ENCODE peak calls at places on chromosomes 4 and X, in nine cellular contexts. One of them, this sample, is unnamed.

GRCh38 chrX:53483838-53484420 is 49.8 kb upstream of the HSD17B10 start:
- DNase-seq in skeletal muscle cell: no peak
- DNase-seq in activated T-helper 1 cell treated with anti-CD3 and anti-CD28 coated beads, Interleukin-2, amount 50 U/mL, for 16 hours: no peak
- DNase-seq in T-helper 9 cell: no peak
- DNase-seq in chondrocyte: no peak
- DNase-seq in ascending aorta: no peak
- DNase-seq in activated CD4-positive, alpha-beta T cell treated with anti-CD3 and anti-CD28 coated beads for 4 hours: no peak
- DNase-seq in fibroblast of mammary gland: peak; percentile 48
- DNase-seq in SW 1271: no peak
- DNase-seq in this sample: no peak

GRCh38 chr4:151573945-151574344 is 165.0 kb downstream of the FHIP1A start:
- DNase-seq in fibroblast of mammary gland: peak; percentile 52
- DNase-seq in activated T-helper 1 cell treated with anti-CD3 and anti-CD28 coated beads, Interleukin-2, amount 50 U/mL, for 16 hours: no peak
- DNase-seq in skeletal muscle cell: no peak
- DNase-seq in activated CD4-positive, alpha-beta T cell treated with anti-CD3 and anti-CD28 coated beads for 4 hours: no peak
- DNase-seq in SW 1271: no peak
- DNase-seq in ascending aorta: no peak
- DNase-seq in chondrocyte: no peak
- DNase-seq in T-helper 9 cell: no peak
- DNase-seq in this sample: no peak

GRCh38 chr4:36399762-36400353 is 118.4 kb downstream of the DTHD1 start:
- DNase-seq in activated T-helper 1 cell treated with anti-CD3 and anti-CD28 coated beads, Interleukin-2, amount 50 U/mL, for 16 hours: peak; percentile 9
- DNase-seq in ascending aorta: no peak
- DNase-seq in SW 1271: peak; percentile 6
- DNase-seq in activated CD4-positive, alpha-beta T cell treated with anti-CD3 and anti-CD28 coated beads for 4 hours: peak; percentile 44
- DNase-seq in T-helper 9 cell: peak; percentile 34
- DNase-seq in fibroblast of mammary gland: peak; percentile 2
- DNase-seq in chondrocyte: no peak
- DNase-seq in skeletal muscle cell: no peak
- DNase-seq in this sample: no peak

GRCh38 chr4:168177546-168178149 is 85.3 kb downstream of the ANXA10 start:
- DNase-seq in activated CD4-positive, alpha-beta T cell treated with anti-CD3 and anti-CD28 coated beads for 4 hours: no peak
- DNase-seq in T-helper 9 cell: no peak
- DNase-seq in chondrocyte: no peak
- DNase-seq in SW 1271: no peak
- DNase-seq in ascending aorta: no peak
- DNase-seq in fibroblast of mammary gland: no peak
- DNase-seq in skeletal muscle cell: no peak
- DNase-seq in activated T-helper 1 cell treated with anti-CD3 and anti-CD28 coated beads, Interleukin-2, amount 50 U/mL, for 16 hours: no peak
- DNase-seq in this sample: no peak

GRCh38 chr4:76703676-76704075 is 194.3 kb downstream of the SOWAHB start:
- DNase-seq in skeletal muscle cell: no peak
- DNase-seq in fibroblast of mammary gland: no peak
- DNase-seq in activated CD4-positive, alpha-beta T cell treated with anti-CD3 and anti-CD28 coated beads for 4 hours: no peak
- DNase-seq in T-helper 9 cell: no peak
- DNase-seq in chondrocyte: no peak
- DNase-seq in activated T-helper 1 cell treated with anti-CD3 and anti-CD28 coated beads, Interleukin-2, amount 50 U/mL, for 16 hours: no peak
- DNase-seq in SW 1271: no peak
- DNase-seq in ascending aorta: no peak
- DNase-seq in this sample: no peak

GRCh38 chr4:8852118-8852704 is 19.4 kb downstream of the HMX1 start:
- DNase-seq in activated T-helper 1 cell treated with anti-CD3 and anti-CD28 coated beads, Interleukin-2, amount 50 U/mL, for 16 hours: no peak
- DNase-seq in T-helper 9 cell: no peak
- DNase-seq in fibroblast of mammary gland: no peak
- DNase-seq in skeletal muscle cell: no peak
- DNase-seq in ascending aorta: no peak
- DNase-seq in chondrocyte: peak; percentile 72
- DNase-seq in SW 1271: no peak
- DNase-seq in activated CD4-positive, alpha-beta T cell treated with anti-CD3 and anti-CD28 coated beads for 4 hours: no peak
- DNase-seq in this sample: no peak

GRCh38 chr4:139564502-139564901 is 8.5 kb upstream of the SETD7 start:
- DNase-seq in chondrocyte: no peak
- DNase-seq in ascending aorta: no peak
- DNase-seq in activated T-helper 1 cell treated with anti-CD3 and anti-CD28 coated beads, Interleukin-2, amount 50 U/mL, for 16 hours: no peak
- DNase-seq in SW 1271: no peak
- DNase-seq in fibroblast of mammary gland: no peak
- DNase-seq in skeletal muscle cell: no peak
- DNase-seq in activated CD4-positive, alpha-beta T cell treated with anti-CD3 and anti-CD28 coated beads for 4 hours: no peak
- DNase-seq in T-helper 9 cell: no peak
- DNase-seq in this sample: no peak

GRCh38 chrX:29721152-29721551 is 494.2 kb upstream of the MAGEB2 start:
- DNase-seq in activated T-helper 1 cell treated with anti-CD3 and anti-CD28 coated beads, Interleukin-2, amount 50 U/mL, for 16 hours: no peak
- DNase-seq in T-helper 9 cell: no peak
- DNase-seq in skeletal muscle cell: no peak
- DNase-seq in activated CD4-positive, alpha-beta T cell treated with anti-CD3 and anti-CD28 coated beads for 4 hours: no peak
- DNase-seq in SW 1271: no peak
- DNase-seq in ascending aorta: no peak
- DNase-seq in chondrocyte: no peak
- DNase-seq in fibroblast of mammary gland: no peak
- DNase-seq in this sample: no peak

GRCh38 chr4:88110826-88111225 is 47.6 kb downstream of the ABCG2 start:
- DNase-seq in activated T-helper 1 cell treated with anti-CD3 and anti-CD28 coated beads, Interleukin-2, amount 50 U/mL, for 16 hours: no peak
- DNase-seq in ascending aorta: no peak
- DNase-seq in chondrocyte: no peak
- DNase-seq in activated CD4-positive, alpha-beta T cell treated with anti-CD3 and anti-CD28 coated beads for 4 hours: no peak
- DNase-seq in T-helper 9 cell: no peak
- DNase-seq in skeletal muscle cell: no peak
- DNase-seq in SW 1271: no peak
- DNase-seq in fibroblast of mammary gland: no peak
- DNase-seq in this sample: no peak

GRCh38 chrX:103376118-103376978 is at the start of gene BEX3:
- DNase-seq in chondrocyte: no peak
- DNase-seq in activated T-helper 1 cell treated with anti-CD3 and anti-CD28 coated beads, Interleukin-2, amount 50 U/mL, for 16 hours: no peak
- DNase-seq in fibroblast of mammary gland: peak; percentile 58
- DNase-seq in T-helper 9 cell: peak; percentile 4
- DNase-seq in skeletal muscle cell: no peak
- DNase-seq in activated CD4-positive, alpha-beta T cell treated with anti-CD3 and anti-CD28 coated beads for 4 hours: peak; percentile 18
- DNase-seq in ascending aorta: no peak
- DNase-seq in SW 1271: peak; percentile 52
- DNase-seq in this sample: peak; percentile 90

GRCh38 chrX:37976153-37976552 is 30.2 kb upstream of the SYTL5 start:
- DNase-seq in skeletal muscle cell: no peak
- DNase-seq in activated CD4-positive, alpha-beta T cell treated with anti-CD3 and anti-CD28 coated beads for 4 hours: no peak
- DNase-seq in SW 1271: no peak
- DNase-seq in fibroblast of mammary gland: peak; percentile 19
- DNase-seq in activated T-helper 1 cell treated with anti-CD3 and anti-CD28 coated beads, Interleukin-2, amount 50 U/mL, for 16 hours: no peak
- DNase-seq in T-helper 9 cell: no peak
- DNase-seq in chondrocyte: no peak
- DNase-seq in ascending aorta: no peak
- DNase-seq in this sample: no peak

GRCh38 chr4:184745747-184746531 is 12.0 kb upstream of the CENPU start:
- DNase-seq in skeletal muscle cell: no peak
- DNase-seq in fibroblast of mammary gland: peak; percentile 85
- DNase-seq in activated CD4-positive, alpha-beta T cell treated with anti-CD3 and anti-CD28 coated beads for 4 hours: peak; percentile 73
- DNase-seq in activated T-helper 1 cell treated with anti-CD3 and anti-CD28 coated beads, Interleukin-2, amount 50 U/mL, for 16 hours: peak; percentile 38
- DNase-seq in SW 1271: peak; percentile 44
- DNase-seq in ascending aorta: no peak
- DNase-seq in chondrocyte: no peak
- DNase-seq in T-helper 9 cell: peak; percentile 51
- DNase-seq in this sample: peak; percentile 81

GRCh38 chr4:168474660-168475320 is 5.5 kb downstream of the DDX60L start:
- DNase-seq in skeletal muscle cell: no peak
- DNase-seq in chondrocyte: no peak
- DNase-seq in ascending aorta: no peak
- DNase-seq in T-helper 9 cell: no peak
- DNase-seq in SW 1271: no peak
- DNase-seq in activated CD4-positive, alpha-beta T cell treated with anti-CD3 and anti-CD28 coated beads for 4 hours: no peak
- DNase-seq in activated T-helper 1 cell treated with anti-CD3 and anti-CD28 coated beads, Interleukin-2, amount 50 U/mL, for 16 hours: no peak
- DNase-seq in fibroblast of mammary gland: no peak
- DNase-seq in this sample: no peak

GRCh38 chrX:137573356-137574101 is 7.6 kb downstream of the ZIC3 start:
- DNase-seq in fibroblast of mammary gland: no peak
- DNase-seq in ascending aorta: no peak
- DNase-seq in chondrocyte: no peak
- DNase-seq in activated CD4-positive, alpha-beta T cell treated with anti-CD3 and anti-CD28 coated beads for 4 hours: no peak
- DNase-seq in skeletal muscle cell: no peak
- DNase-seq in SW 1271: no peak
- DNase-seq in activated T-helper 1 cell treated with anti-CD3 and anti-CD28 coated beads, Interleukin-2, amount 50 U/mL, for 16 hours: no peak
- DNase-seq in T-helper 9 cell: no peak
- DNase-seq in this sample: no peak

GRCh38 chr4:55838952-55839351 is 14.5 kb upstream of the EXOC1 start:
- DNase-seq in SW 1271: no peak
- DNase-seq in ascending aorta: no peak
- DNase-seq in fibroblast of mammary gland: no peak
- DNase-seq in chondrocyte: no peak
- DNase-seq in activated CD4-positive, alpha-beta T cell treated with anti-CD3 and anti-CD28 coated beads for 4 hours: no peak
- DNase-seq in activated T-helper 1 cell treated with anti-CD3 and anti-CD28 coated beads, Interleukin-2, amount 50 U/mL, for 16 hours: no peak
- DNase-seq in T-helper 9 cell: no peak
- DNase-seq in skeletal muscle cell: no peak
- DNase-seq in this sample: no peak

GRCh38 chr4:109622581-109622980 is 62.5 kb downstream of the MCUB start:
- DNase-seq in skeletal muscle cell: no peak
- DNase-seq in ascending aorta: no peak
- DNase-seq in chondrocyte: no peak
- DNase-seq in T-helper 9 cell: no peak
- DNase-seq in activated CD4-positive, alpha-beta T cell treated with anti-CD3 and anti-CD28 coated beads for 4 hours: no peak
- DNase-seq in fibroblast of mammary gland: no peak
- DNase-seq in SW 1271: no peak
- DNase-seq in activated T-helper 1 cell treated with anti-CD3 and anti-CD28 coated beads, Interleukin-2, amount 50 U/mL, for 16 hours: no peak
- DNase-seq in this sample: no peak

GRCh38 chr4:125314676-125315570 is at the start of gene FAT4:
- DNase-seq in chondrocyte: peak; percentile 99
- DNase-seq in SW 1271: peak; percentile 85
- DNase-seq in fibroblast of mammary gland: peak; percentile 97
- DNase-seq in T-helper 9 cell: no peak
- DNase-seq in ascending aorta: peak; percentile 83
- DNase-seq in skeletal muscle cell: peak; percentile 98
- DNase-seq in activated CD4-positive, alpha-beta T cell treated with anti-CD3 and anti-CD28 coated beads for 4 hours: peak; percentile 15
- DNase-seq in activated T-helper 1 cell treated with anti-CD3 and anti-CD28 coated beads, Interleukin-2, amount 50 U/mL, for 16 hours: no peak
- DNase-seq in this sample: peak; percentile 98

GRCh38 chr4:118849867-118850812 is 14.2 kb upstream of the SEC24D start:
- DNase-seq in chondrocyte: no peak
- DNase-seq in fibroblast of mammary gland: no peak
- DNase-seq in activated T-helper 1 cell treated with anti-CD3 and anti-CD28 coated beads, Interleukin-2, amount 50 U/mL, for 16 hours: peak; percentile 6
- DNase-seq in SW 1271: peak; percentile 21
- DNase-seq in ascending aorta: no peak
- DNase-seq in activated CD4-positive, alpha-beta T cell treated with anti-CD3 and anti-CD28 coated beads for 4 hours: peak; percentile 47
- DNase-seq in skeletal muscle cell: no peak
- DNase-seq in T-helper 9 cell: peak; percentile 5
- DNase-seq in this sample: no peak

GRCh38 chrX:47321386-47321785 is 49.0 kb upstream of the ZNF157 start:
- DNase-seq in ascending aorta: no peak
- DNase-seq in fibroblast of mammary gland: peak; percentile 70
- DNase-seq in activated T-helper 1 cell treated with anti-CD3 and anti-CD28 coated beads, Interleukin-2, amount 50 U/mL, for 16 hours: no peak
- DNase-seq in T-helper 9 cell: no peak
- DNase-seq in SW 1271: no peak
- DNase-seq in chondrocyte: peak; percentile 72
- DNase-seq in activated CD4-positive, alpha-beta T cell treated with anti-CD3 and anti-CD28 coated beads for 4 hours: no peak
- DNase-seq in skeletal muscle cell: peak; percentile 15
- DNase-seq in this sample: peak; percentile 86

GRCh38 chr4:88027611-88028608 is 20.5 kb downstream of the PKD2 start:
- DNase-seq in fibroblast of mammary gland: peak; percentile 91
- DNase-seq in activated T-helper 1 cell treated with anti-CD3 and anti-CD28 coated beads, Interleukin-2, amount 50 U/mL, for 16 hours: no peak
- DNase-seq in SW 1271: peak; percentile 36
- DNase-seq in chondrocyte: no peak
- DNase-seq in T-helper 9 cell: no peak
- DNase-seq in activated CD4-positive, alpha-beta T cell treated with anti-CD3 and anti-CD28 coated beads for 4 hours: no peak
- DNase-seq in ascending aorta: no peak
- DNase-seq in skeletal muscle cell: peak; percentile 72
- DNase-seq in this sample: no peak

GRCh38 chrX:118884552-118885138 is 61.0 kb downstream of the ZCCHC12 start:
- DNase-seq in chondrocyte: no peak
- DNase-seq in skeletal muscle cell: no peak
- DNase-seq in fibroblast of mammary gland: no peak
- DNase-seq in SW 1271: no peak
- DNase-seq in activated CD4-positive, alpha-beta T cell treated with anti-CD3 and anti-CD28 coated beads for 4 hours: no peak
- DNase-seq in ascending aorta: no peak
- DNase-seq in T-helper 9 cell: no peak
- DNase-seq in activated T-helper 1 cell treated with anti-CD3 and anti-CD28 coated beads, Interleukin-2, amount 50 U/mL, for 16 hours: no peak
- DNase-seq in this sample: no peak

GRCh38 chrX:13498220-13498619 is 71.2 kb upstream of the EGFL6 start:
- DNase-seq in fibroblast of mammary gland: no peak
- DNase-seq in T-helper 9 cell: no peak
- DNase-seq in chondrocyte: no peak
- DNase-seq in skeletal muscle cell: no peak
- DNase-seq in ascending aorta: no peak
- DNase-seq in activated T-helper 1 cell treated with anti-CD3 and anti-CD28 coated beads, Interleukin-2, amount 50 U/mL, for 16 hours: no peak
- DNase-seq in activated CD4-positive, alpha-beta T cell treated with anti-CD3 and anti-CD28 coated beads for 4 hours: no peak
- DNase-seq in SW 1271: no peak
- DNase-seq in this sample: no peak

GRCh38 chr4:99838927-99839326 is 22.3 kb downstream of the DAPP1 start:
- DNase-seq in skeletal muscle cell: no peak
- DNase-seq in SW 1271: no peak
- DNase-seq in fibroblast of mammary gland: no peak
- DNase-seq in T-helper 9 cell: no peak
- DNase-seq in activated T-helper 1 cell treated with anti-CD3 and anti-CD28 coated beads, Interleukin-2, amount 50 U/mL, for 16 hours: no peak
- DNase-seq in chondrocyte: no peak
- DNase-seq in ascending aorta: no peak
- DNase-seq in activated CD4-positive, alpha-beta T cell treated with anti-CD3 and anti-CD28 coated beads for 4 hours: no peak
- DNase-seq in this sample: no peak

GRCh38 chrX:133859860-133860259 is 125.5 kb downstream of the GPC3 start:
- DNase-seq in SW 1271: no peak
- DNase-seq in skeletal muscle cell: peak; percentile 56
- DNase-seq in chondrocyte: no peak
- DNase-seq in fibroblast of mammary gland: peak; percentile 79
- DNase-seq in T-helper 9 cell: no peak
- DNase-seq in ascending aorta: no peak
- DNase-seq in activated CD4-positive, alpha-beta T cell treated with anti-CD3 and anti-CD28 coated beads for 4 hours: no peak
- DNase-seq in activated T-helper 1 cell treated with anti-CD3 and anti-CD28 coated beads, Interleukin-2, amount 50 U/mL, for 16 hours: no peak
- DNase-seq in this sample: no peak

GRCh38 chr4:41176357-41176756 is 38.0 kb downstream of the APBB2 start:
- DNase-seq in ascending aorta: no peak
- DNase-seq in skeletal muscle cell: no peak
- DNase-seq in T-helper 9 cell: no peak
- DNase-seq in chondrocyte: no peak
- DNase-seq in activated CD4-positive, alpha-beta T cell treated with anti-CD3 and anti-CD28 coated beads for 4 hours: no peak
- DNase-seq in activated T-helper 1 cell treated with anti-CD3 and anti-CD28 coated beads, Interleukin-2, amount 50 U/mL, for 16 hours: no peak
- DNase-seq in fibroblast of mammary gland: peak; percentile 74
- DNase-seq in SW 1271: no peak
- DNase-seq in this sample: no peak

GRCh38 chr4:7805533-7806079 is 134.1 kb downstream of the AFAP1 start:
- DNase-seq in skeletal muscle cell: peak; percentile 92
- DNase-seq in activated T-helper 1 cell treated with anti-CD3 and anti-CD28 coated beads, Interleukin-2, amount 50 U/mL, for 16 hours: no peak
- DNase-seq in activated CD4-positive, alpha-beta T cell treated with anti-CD3 and anti-CD28 coated beads for 4 hours: no peak
- DNase-seq in chondrocyte: no peak
- DNase-seq in SW 1271: peak; percentile 69
- DNase-seq in fibroblast of mammary gland: peak; percentile 77
- DNase-seq in T-helper 9 cell: no peak
- DNase-seq in ascending aorta: no peak
- DNase-seq in this sample: peak; percentile 86

GRCh38 chrX:39201305-39201990 is 400.2 kb downstream of the MID1IP1 start:
- DNase-seq in activated T-helper 1 cell treated with anti-CD3 and anti-CD28 coated beads, Interleukin-2, amount 50 U/mL, for 16 hours: no peak
- DNase-seq in SW 1271: no peak
- DNase-seq in fibroblast of mammary gland: no peak
- DNase-seq in ascending aorta: no peak
- DNase-seq in skeletal muscle cell: no peak
- DNase-seq in T-helper 9 cell: no peak
- DNase-seq in chondrocyte: no peak
- DNase-seq in activated CD4-positive, alpha-beta T cell treated with anti-CD3 and anti-CD28 coated beads for 4 hours: no peak
- DNase-seq in this sample: no peak

GRCh38 chrX:150482537-150483217 is 85.7 kb upstream of the MTM1 start:
- DNase-seq in T-helper 9 cell: no peak
- DNase-seq in activated T-helper 1 cell treated with anti-CD3 and anti-CD28 coated beads, Interleukin-2, amount 50 U/mL, for 16 hours: peak; percentile 30
- DNase-seq in SW 1271: peak; percentile 62
- DNase-seq in fibroblast of mammary gland: peak; percentile 70
- DNase-seq in skeletal muscle cell: peak; percentile 30
- DNase-seq in ascending aorta: no peak
- DNase-seq in activated CD4-positive, alpha-beta T cell treated with anti-CD3 and anti-CD28 coated beads for 4 hours: peak; percentile 57
- DNase-seq in chondrocyte: no peak
- DNase-seq in this sample: peak; percentile 81

GRCh38 chr4:13980317-13980716 is 352.8 kb upstream of the BOD1L1 start:
- DNase-seq in fibroblast of mammary gland: peak; percentile 99
- DNase-seq in skeletal muscle cell: peak; percentile 94
- DNase-seq in T-helper 9 cell: no peak
- DNase-seq in chondrocyte: no peak
- DNase-seq in SW 1271: no peak
- DNase-seq in activated T-helper 1 cell treated with anti-CD3 and anti-CD28 coated beads, Interleukin-2, amount 50 U/mL, for 16 hours: no peak
- DNase-seq in activated CD4-positive, alpha-beta T cell treated with anti-CD3 and anti-CD28 coated beads for 4 hours: no peak
- DNase-seq in ascending aorta: no peak
- DNase-seq in this sample: peak; percentile 71

GRCh38 chr4:4805805-4806345 is 53.6 kb upstream of the MSX1 start:
- DNase-seq in fibroblast of mammary gland: no peak
- DNase-seq in chondrocyte: no peak
- DNase-seq in activated T-helper 1 cell treated with anti-CD3 and anti-CD28 coated beads, Interleukin-2, amount 50 U/mL, for 16 hours: no peak
- DNase-seq in T-helper 9 cell: no peak
- DNase-seq in ascending aorta: no peak
- DNase-seq in activated CD4-positive, alpha-beta T cell treated with anti-CD3 and anti-CD28 coated beads for 4 hours: no peak
- DNase-seq in SW 1271: no peak
- DNase-seq in skeletal muscle cell: no peak
- DNase-seq in this sample: no peak

GRCh38 chr4:48854395-48854683 is 23.5 kb downstream of the OCIAD1 start:
- DNase-seq in SW 1271: no peak
- DNase-seq in activated CD4-positive, alpha-beta T cell treated with anti-CD3 and anti-CD28 coated beads for 4 hours: no peak
- DNase-seq in T-helper 9 cell: no peak
- DNase-seq in ascending aorta: no peak
- DNase-seq in fibroblast of mammary gland: no peak
- DNase-seq in chondrocyte: no peak
- DNase-seq in activated T-helper 1 cell treated with anti-CD3 and anti-CD28 coated beads, Interleukin-2, amount 50 U/mL, for 16 hours: no peak
- DNase-seq in skeletal muscle cell: no peak
- DNase-seq in this sample: no peak